ENCODE peak calls at places on chromosomes 2 and 18, in ten cellular contexts. N, I, T, Z, G, U, S, J, L and F are unnamed samples.
A peak's percentile ranks its signal among the peaks of the same experiment; 100 is the strongest.

GRCh38 chr18:42183746-42184145 is 228.7 kb downstream of the PIK3C3 start:
- DNase-seq in N (no peak), I (no peak), T (peak; percentile 5), Z (no peak), G (no peak), U (peak; percentile 36), S (no peak), J (no peak), L (no peak), F (no peak)

GRCh38 chr18:286515-287310 is 18.9 kb upstream of the THOC1 start:
- DNase-seq in N (no peak), I (no peak), T (no peak), Z (no peak), G (no peak), U (peak; percentile 10), S (no peak), J (no peak), L (no peak), F (no peak)

GRCh38 chr2:16397681-16398475 is 267.8 kb downstream of the CYRIA start:
- DNase-seq in N (no peak), I (no peak), T (no peak), Z (no peak), G (no peak), U (no peak), S (no peak), J (no peak), L (no peak), F (no peak)

GRCh38 chr2:20049631-20050030 is 1.8 kb downstream of the LAPTM4A start:
- DNase-seq in N (no peak), I (no peak), T (no peak), Z (no peak), G (no peak), U (no peak), S (no peak), J (no peak), L (no peak), F (no peak)

GRCh38 chr2:16329421-16329820 is 336.2 kb downstream of the CYRIA start:
- DNase-seq in N (no peak), I (no peak), T (no peak), Z (no peak), G (no peak), U (no peak), S (no peak), J (no peak), L (no peak), F (no peak)

GRCh38 chr18:34659579-34660517 is 50.2 kb upstream of the DTNA start:
- DNase-seq in N (no peak), I (peak; percentile 83), T (peak; percentile 96), Z (peak; percentile 66), G (peak; percentile 79), U (peak; percentile 63), S (peak; percentile 73), J (peak; percentile 77), L (peak; percentile 79), F (peak; percentile 15)

GRCh38 chr2:201471732-201472395 is 20.3 kb downstream of the STRADB start:
- DNase-seq in N (no peak), I (no peak), T (no peak), Z (no peak), G (no peak), U (no peak), S (no peak), J (no peak), L (no peak), F (no peak)

GRCh38 chr2:237895544-237896506 is 36.4 kb downstream of the RAMP1 start:
- DNase-seq in N (no peak), I (no peak), T (peak; percentile 86), Z (no peak), G (peak; percentile 70), U (no peak), S (peak; percentile 65), J (no peak), L (peak; percentile 58), F (peak; percentile 82)

GRCh38 chr2:30412392-30413321 is 34.4 kb upstream of the LCLAT1 start:
- DNase-seq in N (no peak), I (no peak), T (no peak), Z (no peak), G (peak; percentile 85), U (no peak), S (no peak), J (no peak), L (no peak), F (no peak)

GRCh38 chr2:233061007-233061590 is 957 bp downstream of the INPP5D start:
- DNase-seq in N (no peak), I (peak; percentile 52), T (no peak), Z (no peak), G (no peak), U (no peak), S (peak; percentile 85), J (peak; percentile 25), L (no peak), F (no peak)

GRCh38 chr2:16175247-16175825 is 235.0 kb downstream of the MYCN start:
- DNase-seq in N (no peak), I (no peak), T (no peak), Z (no peak), G (no peak), U (no peak), S (no peak), J (no peak), L (no peak), F (no peak)

GRCh38 chr2:188850786-188851185 is 123.4 kb upstream of the COL3A1 start:
- DNase-seq in N (no peak), I (no peak), T (no peak), Z (no peak), G (peak; percentile 55), U (peak; percentile 43), S (no peak), J (no peak), L (no peak), F (no peak)

GRCh38 chr2:17599617-17600016 is 59.1 kb downstream of the VSNL1 start:
- DNase-seq in N (no peak), I (no peak), T (no peak), Z (no peak), G (no peak), U (no peak), S (no peak), J (no peak), L (no peak), F (no peak)

GRCh38 chr2:215787565-215788178 is 225.7 kb downstream of the MREG start:
- DNase-seq in N (no peak), I (no peak), T (no peak), Z (no peak), G (no peak), U (no peak), S (no peak), J (no peak), L (no peak), F (no peak)

GRCh38 chr2:218659258-218659987 is at the start of the genes BCS1L and ZNF142:
- DNase-seq in N (peak; percentile 92), I (peak; percentile 95), T (peak; percentile 93), Z (peak; percentile 92), G (peak; percentile 91), U (peak; percentile 90), S (peak; percentile 98), J (peak; percentile 92), L (peak; percentile 91), F (peak; percentile 92)
- TF ChIP-seq POLR2A in N (peak; percentile 81), I (no peak), T (peak; percentile 61), Z (peak; percentile 54), G (no peak), U (peak; percentile 91), S (no peak), J (no peak), L (no peak), F (peak; percentile 48)

DNA sequence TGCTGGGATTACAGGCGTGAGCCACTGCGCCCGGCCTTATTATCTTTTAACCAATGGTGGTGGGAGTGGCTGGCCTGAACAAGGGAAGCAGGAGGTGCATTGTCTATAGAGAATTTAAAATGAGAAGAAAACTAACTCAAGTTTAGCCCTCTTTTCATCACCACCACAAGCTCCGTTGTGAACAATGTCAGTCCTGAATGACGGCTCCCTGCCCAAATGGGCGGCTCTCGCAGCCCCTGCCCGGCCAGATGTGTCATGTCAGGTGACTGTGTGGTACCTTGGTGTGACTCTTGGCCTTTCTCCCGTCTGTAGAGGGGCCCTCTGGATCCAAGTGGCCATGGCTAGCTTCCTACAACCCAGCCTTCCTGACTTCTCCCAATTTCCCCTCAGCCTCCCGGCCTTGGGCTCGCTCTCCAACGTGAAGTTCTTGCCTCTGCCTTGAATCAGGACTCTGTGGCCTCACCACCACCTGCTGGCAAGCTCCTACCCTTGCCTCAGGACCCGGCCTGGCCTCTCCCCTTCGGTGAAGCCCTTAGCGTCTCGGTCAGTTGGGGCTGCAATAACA is 67.6 kb downstream of the LONRF2 start:
- DNase-seq in N (no peak), I (no peak), T (no peak), Z (no peak), G (no peak), U (no peak), S (peak; percentile 71), J (no peak), L (no peak), F (no peak)
- TF ChIP-seq POLR2A in N (no peak), I (no peak), T (no peak), Z (no peak), G (no peak), U (no peak), S (no peak), J (no peak), L (no peak), F (no peak)

DNA sequence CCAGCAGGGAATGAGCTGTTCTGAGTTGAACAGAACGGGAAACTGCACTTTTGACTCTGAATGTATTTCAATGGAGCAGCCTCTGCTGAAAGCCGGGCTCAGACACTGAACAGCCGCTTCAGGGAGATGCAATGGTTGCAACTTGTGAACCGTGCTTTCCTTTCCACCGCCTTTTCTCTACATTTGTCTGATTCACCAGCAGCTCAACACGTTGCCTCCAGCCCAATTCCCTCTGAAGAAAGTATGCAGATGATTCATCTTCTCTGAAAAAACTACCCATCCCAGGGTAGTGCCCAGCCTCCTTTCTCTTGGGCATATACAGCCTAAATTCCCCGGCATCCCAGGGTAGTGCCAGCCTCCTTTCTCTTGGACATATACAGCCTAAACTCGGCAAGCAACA is 119.2 kb upstream of the PKDCC start:
- DNase-seq in N (no peak), I (no peak), T (no peak), Z (no peak), G (no peak), U (peak; percentile 72), S (no peak), J (no peak), L (no peak), F (no peak)
- TF ChIP-seq POLR2A in N (no peak), I (no peak), T (no peak), Z (no peak), G (no peak), U (no peak), S (no peak), J (no peak), L (no peak), F (no peak)

DNA sequence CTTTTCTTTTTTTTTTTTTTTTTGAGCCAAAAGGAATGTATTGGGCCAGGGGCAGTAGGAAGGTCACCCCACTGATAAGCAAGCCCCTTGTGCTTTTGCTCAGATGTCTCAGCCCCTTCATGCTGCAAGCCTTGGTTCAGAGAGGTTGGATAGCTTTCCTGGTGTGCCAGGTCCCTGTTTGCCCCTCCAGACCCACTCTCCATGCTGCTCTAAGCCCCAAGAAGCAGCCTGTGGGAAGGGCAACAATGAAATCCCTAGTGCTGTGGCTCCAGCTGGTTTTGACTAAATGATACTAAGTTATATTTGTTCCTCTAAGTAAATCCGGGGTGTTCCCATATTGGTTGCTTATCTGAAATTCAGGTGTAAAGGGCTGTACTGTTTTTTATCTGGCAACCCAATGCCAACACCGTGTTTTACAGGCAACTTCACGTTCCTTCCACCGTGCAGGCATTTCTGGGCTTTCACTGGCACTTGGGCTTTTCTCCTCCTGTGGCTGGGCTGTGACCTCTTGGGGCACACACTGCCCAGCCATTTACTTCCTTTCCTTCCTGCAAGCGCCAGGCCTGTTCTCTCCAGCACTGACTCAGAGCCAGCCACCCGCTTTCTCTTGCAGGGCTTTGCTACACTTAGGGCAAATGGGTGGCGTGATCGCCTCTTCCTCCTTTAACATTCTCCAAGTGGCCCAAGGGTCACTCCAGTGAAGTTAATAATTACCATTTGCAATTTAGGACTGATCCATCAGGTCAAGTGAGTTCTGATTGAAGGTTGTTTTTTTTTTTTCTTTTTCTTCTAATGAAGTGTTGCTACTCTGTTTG is 21.6 kb downstream of the MERTK start:
- DNase-seq in N (no peak), I (peak; percentile 69), T (no peak), Z (peak; percentile 86), G (no peak), U (no peak), S (peak; percentile 77), J (peak; percentile 94), L (no peak), F (no peak)
- TF ChIP-seq POLR2A in N (no peak), I (no peak), T (no peak), Z (no peak), G (no peak), U (no peak), S (no peak), J (no peak), L (no peak), F (no peak)